ENCODE peak calls at places on chromosome 14, in six cellular contexts. I is A549, E is HepG2, D is HEK293T, O is K562, X is GM12878. Q is an unnamed sample.

GRCh38 chr14:97878206-97878605 is 1081.0 kb downstream of the VRK1 start:
- DNase-seq in O (no peak), I (no peak), X (no peak), E (no peak), D (no peak), Q (no peak)

GRCh38 chr14:50726372-50727107 is 58.4 kb upstream of the SAV1 start:
- DNase-seq in O (no peak), D (no peak), E (no peak), X (no peak), I (no peak), Q (peak)

GRCh38 chr14:33705521-33705920 is 245.4 kb downstream of the EGLN3 start:
- DNase-seq in D (no peak), I (no peak), O (no peak), E (no peak), X (no peak), Q (no peak)

GRCh38 chr14:94816113-94816512 is 46.2 kb upstream of the GSC start:
- DNase-seq in O (no peak), E (no peak), X (no peak), D (no peak), I (no peak), Q (no peak)

GRCh38 chr14:29810657-29811056 is 117.0 kb downstream of the PRKD1 start:
- DNase-seq in D (no peak), E (no peak), I (no peak), O (no peak), X (no peak), Q (no peak)

GRCh38 chr14:102868956-102869531 is 53.4 kb upstream of the AMN start:
- DNase-seq in X (no peak), D (no peak), I (no peak), O (no peak), E (no peak), Q (no peak)

GRCh38 chr14:98725196-98725595 is 546.8 kb downstream of the BCL11B start:
- DNase-seq in O (no peak), X (no peak), I (no peak), D (no peak), E (no peak), Q (no peak)

GRCh38 chr14:80996049-80996901 is 40.9 kb downstream of the TSHR start:
- DNase-seq in O (peak), E (peak), I (peak), X (no peak), D (peak), Q (peak)

GRCh38 chr14:69850086-69850735 is 29.0 kb upstream of the SMOC1 start:
- DNase-seq in I (no peak), E (peak), X (no peak), O (no peak), D (no peak), Q (no peak)

GRCh38 chr14:67622675-67623074 is 3.0 kb downstream of the ARG2 start:
- DNase-seq in X (no peak), I (no peak), O (peak), E (peak), D (peak), Q (peak)

GRCh38 chr14:29463727-29464370 is 463.8 kb downstream of the PRKD1 start:
- DNase-seq in X (no peak), D (peak), E (no peak), O (no peak), I (no peak), Q (no peak)

GRCh38 chr14:31326111-31326510 is 94.2 kb downstream of the HEATR5A start:
- DNase-seq in D (no peak), E (peak), O (no peak), X (no peak), I (no peak), Q (peak)

GRCh38 chr14:54830650-54831049 is 72.0 kb downstream of the GCH1 start:
- DNase-seq in D (no peak), X (no peak), I (no peak), E (no peak), O (no peak), Q (no peak)

GRCh38 chr14:21095430-21096205 is 2.8 kb downstream of the ZNF219 start:
- DNase-seq in D (no peak), I (no peak), X (no peak), O (no peak), E (no peak), Q (peak)

GRCh38 chr14:67944605-67945004 is 125.0 kb downstream of the RAD51B start:
- DNase-seq in I (no peak), D (no peak), X (no peak), E (no peak), O (no peak), Q (no peak)

GRCh38 chr14:77139540-77140342 is 1.9 kb downstream of the ZDHHC22 start:
- DNase-seq in X (no peak), E (peak), O (peak), D (peak), I (peak), Q (no peak)

GRCh38 chr14:99952453-99952852 is 112.8 kb upstream of the EVL start:
- DNase-seq in I (no peak), O (no peak), D (no peak), E (no peak), X (no peak), Q (no peak)

GRCh38 chr14:87184180-87184579 is 808.8 kb downstream of the GALC start:
- DNase-seq in D (no peak), E (no peak), O (no peak), I (no peak), X (no peak), Q (no peak)

GRCh38 chr14:29240046-29240445 is 473.5 kb downstream of the FOXG1 start:
- DNase-seq in E (no peak), I (no peak), X (no peak), D (no peak), O (no peak), Q (peak)

GRCh38 chr14:74015965-74016364 is 3.1 kb downstream of the ENTPD5 start:
- DNase-seq in D (no peak), E (no peak), X (no peak), O (peak), I (no peak), Q (no peak)

GRCh38 chr14:74019408-74019714 is 212 bp downstream of the BBOF1 start:
- DNase-seq in I (no peak), O (peak), D (no peak), X (no peak), E (no peak), Q (no peak)

GRCh38 chr14:74018704-74019407 is at the start of the genes BBOF1 and ENTPD5:
- DNase-seq in X (peak), E (peak), I (peak), O (peak), D (peak), Q (peak)

GRCh38 chr14:74018029-74018703 is 922 bp downstream of the ENTPD5 start:
- DNase-seq in D (peak), O (no peak), X (no peak), I (peak), E (peak), Q (peak)

GRCh38 chr14:74019743-74020142 is 594 bp downstream of the BBOF1 start:
- DNase-seq in I (peak), D (peak), E (peak), O (peak), X (no peak), Q (peak)
- TF ChIP-seq BHLHE40 in I (no peak), D (no peak), E (no peak), O (no peak), X (no peak), Q (no peak)

DNA sequence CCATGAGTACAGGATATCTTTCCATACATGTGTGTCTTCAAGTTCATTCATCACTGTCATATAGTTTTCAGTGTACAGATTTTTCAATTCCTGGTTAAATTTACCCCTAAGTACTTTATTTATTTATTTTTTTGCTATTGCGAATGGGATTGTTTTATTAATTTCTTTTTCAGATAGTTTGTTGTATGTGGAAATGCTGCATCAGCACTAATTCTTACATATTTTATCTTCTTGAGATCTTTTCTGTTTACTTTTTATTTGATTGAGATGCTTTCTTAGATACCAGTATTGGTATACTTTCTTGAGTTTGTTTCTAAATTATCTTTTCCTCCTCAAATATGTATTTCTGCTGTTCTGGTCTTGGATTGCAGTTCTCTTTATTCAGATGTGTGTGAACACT is 148.9 kb downstream of the RGS6 start:
- DNase-seq in O (no peak), D (no peak), I (no peak), X (no peak), E (no peak), Q (no peak)
- TF ChIP-seq BHLHE40 in O (no peak), D (no peak), I (no peak), X (no peak), E (no peak), Q (no peak)

GRCh38 chr14:72054929-72055328 is 122.7 kb downstream of the RGS6 start:
- DNase-seq in O (no peak), I (no peak), E (no peak), D (no peak), X (no peak), Q (no peak)
- TF ChIP-seq BHLHE40 in O (no peak), I (no peak), E (no peak), D (no peak), X (peak), Q (no peak)

DNA sequence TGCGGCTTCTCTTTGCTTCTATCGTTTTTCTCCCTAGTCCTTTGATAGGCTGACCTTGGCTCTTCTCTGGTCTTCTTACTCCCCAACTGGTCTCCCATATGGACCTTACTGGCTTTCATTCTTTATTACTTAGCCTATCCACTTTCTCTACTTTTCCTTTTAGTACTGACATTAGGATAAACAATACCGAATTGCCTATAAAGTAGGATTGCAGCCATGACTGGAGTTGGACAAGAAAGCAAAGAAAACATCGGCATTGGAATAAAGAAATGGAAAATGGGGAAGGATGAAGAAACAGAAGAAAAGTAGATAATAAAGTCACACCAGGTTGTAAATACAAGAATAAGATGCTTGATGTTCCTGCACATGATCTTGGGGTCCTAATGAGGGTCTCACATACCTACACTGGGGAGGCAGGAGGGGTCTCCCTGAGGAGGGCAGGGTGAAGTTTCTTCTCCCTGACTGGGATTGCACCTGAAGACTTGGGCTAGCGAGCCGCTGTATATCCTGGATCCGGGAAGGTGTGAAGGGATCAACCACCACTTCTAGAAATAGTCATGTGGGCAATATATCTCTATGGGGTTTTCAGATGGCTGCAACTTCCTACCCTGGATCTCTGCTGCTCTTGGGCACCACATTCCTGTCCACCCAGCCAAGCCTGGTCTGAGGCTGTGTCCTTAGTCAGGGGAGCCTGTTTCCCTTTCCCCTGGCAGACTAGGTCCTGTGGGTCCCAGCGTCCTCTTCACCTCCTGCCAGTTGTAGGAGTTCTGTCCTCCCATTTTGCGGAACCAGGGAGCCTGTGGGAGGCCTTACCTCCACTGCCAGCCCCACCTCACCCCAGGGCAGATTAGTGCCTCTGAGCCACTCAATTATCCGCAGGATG is 13.1 kb downstream of the NKX2-1 start:
- DNase-seq in E (no peak), I (no peak), O (no peak), D (no peak), X (no peak), Q (no peak)
- TF ChIP-seq BHLHE40 in E (no peak), I (no peak), O (no peak), D (no peak), X (no peak), Q (no peak)

DNA sequence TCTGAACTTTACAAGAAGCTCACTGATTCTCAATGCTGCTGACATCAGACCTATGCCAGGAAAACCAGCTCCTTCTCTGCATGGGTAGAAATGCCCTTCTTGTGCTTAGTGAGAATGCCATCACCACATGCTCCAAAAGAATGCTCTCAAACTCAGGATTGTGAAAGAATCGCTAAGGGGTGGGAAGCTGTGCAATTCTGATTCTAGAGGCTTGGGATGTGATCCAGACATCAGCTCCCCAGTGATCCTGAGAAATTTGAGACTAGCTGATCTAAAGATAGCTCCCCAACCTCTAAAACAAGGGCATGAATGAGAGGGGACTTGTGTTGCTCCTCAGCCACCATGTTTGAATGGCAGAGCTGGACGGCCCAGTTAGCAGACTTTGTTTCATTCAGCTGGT is 113.1 kb downstream of the DPF3 start:
- DNase-seq in I (no peak), O (no peak), X (no peak), E (no peak), D (no peak), Q (peak)
- TF ChIP-seq BHLHE40 in I (no peak), O (no peak), X (no peak), E (no peak), D (no peak), Q (no peak)

GRCh38 chr14:56659964-56660551 is 80.5 kb downstream of the TMEM260 start:
- DNase-seq in I (peak), D (peak), X (no peak), O (peak), E (peak), Q (peak)
- TF ChIP-seq BHLHE40 in I (no peak), D (no peak), X (no peak), O (no peak), E (no peak), Q (peak)

Q was measured in IMR-90.